ENCODE peak calls at places on chromosomes 16 and 17, in nine cellular contexts. U is SK-N-SH, I is tibial artery, P is esophagus squamous epithelium, M is stomach, G is Karpas-422, A is GM23338, B is cardiac muscle cell, W is IMR-90. H is an unnamed sample.

GRCh38 chr17:28738680-28739384 is 5.0 kb upstream of the TRAF4 start:
- DNase-seq in U (no peak), P (no peak), B (no peak), I (no peak), G (no peak), A (no peak), W (no peak), M (no peak), H (peak)

GRCh38 chr16:14172200-14172805 is 101.2 kb downstream of the MRTFB start:
- DNase-seq in M (no peak), P (no peak), W (peak), B (no peak), U (no peak), G (no peak), I (no peak), A (no peak), H (no peak)

GRCh38 chr17:51059781-51060180 is 60.9 kb downstream of the SPAG9 start:
- DNase-seq in P (no peak), G (no peak), I (no peak), A (no peak), U (no peak), W (peak), M (no peak), B (no peak), H (no peak)

GRCh38 chr17:7632492-7632894 is 2.6 kb downstream of the SHBG start:
- DNase-seq in B (peak), G (peak), M (peak), P (no peak), U (no peak), W (peak), A (peak), I (no peak), H (peak)

GRCh38 chr16:80852261-80852872 is 48.0 kb upstream of the CDYL2 start:
- DNase-seq in I (no peak), G (peak), P (no peak), W (peak), B (peak), U (peak), M (no peak), A (peak), H (peak)

GRCh38 chr17:72702136-72702735 is 390.3 kb downstream of the SLC39A11 start:
- DNase-seq in M (no peak), W (peak), G (no peak), B (no peak), P (no peak), A (no peak), I (no peak), U (no peak), H (no peak)

GRCh38 chr16:12862327-12862726 is 39.1 kb upstream of the SHISA9 start:
- DNase-seq in B (no peak), I (no peak), P (no peak), A (no peak), G (no peak), W (no peak), U (no peak), M (no peak), H (no peak)

GRCh38 chr17:49525831-49526741 is 31.0 kb downstream of the NGFR start:
- DNase-seq in G (no peak), A (no peak), P (no peak), M (no peak), W (no peak), B (no peak), I (peak), U (peak), H (no peak)

GRCh38 chr17:54172654-54173316 is 350.1 kb downstream of the KIF2B start:
- DNase-seq in B (peak), P (no peak), M (no peak), W (no peak), U (no peak), A (peak), I (no peak), G (peak), H (peak)

GRCh38 chr16:88298882-88299745 is 83.6 kb upstream of the ZNF469 start:
- DNase-seq in W (peak), B (no peak), U (no peak), A (no peak), I (no peak), P (no peak), G (no peak), M (no peak), H (no peak)

GRCh38 chr17:67027031-67027628 is 17.2 kb upstream of the CACNG1 start:
- DNase-seq in G (no peak), B (no peak), M (no peak), W (peak), U (no peak), A (no peak), P (no peak), I (no peak), H (no peak)

GRCh38 chr17:30316736-30317135 is 17.1 kb downstream of the TMIGD1 start:
- DNase-seq in I (no peak), M (no peak), U (no peak), W (no peak), P (no peak), B (no peak), A (no peak), G (no peak), H (no peak)

GRCh38 chr17:60573139-60573975 is 26.6 kb upstream of the PPM1D start:
- DNase-seq in U (no peak), B (peak), M (no peak), W (peak), I (no peak), A (peak), G (no peak), P (no peak), H (no peak)

GRCh38 chr17:2068101-2068518 is 13.2 kb downstream of the HIC1 start:
- DNase-seq in P (no peak), W (peak), A (no peak), G (no peak), I (no peak), B (no peak), U (no peak), M (no peak), H (peak)

GRCh38 chr17:82215095-82215971 is 2.7 kb upstream of the CCDC57 start:
- DNase-seq in U (peak), I (no peak), P (no peak), M (no peak), W (no peak), G (no peak), B (no peak), A (peak), H (no peak)

GRCh38 chr16:67022531-67023214 is 6.3 kb upstream of the CBFB start:
- DNase-seq in I (no peak), A (no peak), G (no peak), B (no peak), U (no peak), P (no peak), M (peak), W (no peak), H (no peak)

GRCh38 chr16:84753412-84754325 is 53.9 kb downstream of the USP10 start:
- DNase-seq in U (no peak), W (no peak), G (no peak), I (no peak), A (no peak), P (no peak), M (no peak), B (no peak), H (no peak)

GRCh38 chr17:79792984-79793923 is 3.6 kb downstream of the CBX8 start:
- DNase-seq in M (no peak), W (peak), I (peak), A (peak), U (peak), G (no peak), B (no peak), P (no peak), H (no peak)

GRCh38 chr17:20771104-20771503 is 191.6 kb downstream of the CDRT15L2 start:
- DNase-seq in I (no peak), B (no peak), G (no peak), W (no peak), A (no peak), U (no peak), P (no peak), M (no peak), H (no peak)

GRCh38 chr16:5018791-5019190 is 14.9 kb downstream of the NAGPA start:
- DNase-seq in U (no peak), G (no peak), B (no peak), P (no peak), W (no peak), M (no peak), I (no peak), A (no peak), H (no peak)

GRCh38 chr16:4982056-4982867 is 24.1 kb downstream of the SEC14L5 start:
- DNase-seq in W (no peak), A (no peak), I (no peak), B (peak), U (no peak), M (no peak), P (no peak), G (peak), H (no peak)

GRCh38 chr17:64732336-64733006 is 70.4 kb upstream of the SMURF2 start:
- DNase-seq in M (no peak), A (no peak), I (no peak), W (peak), B (no peak), G (no peak), U (peak), P (no peak), H (no peak)

GRCh38 chr17:21358682-21359482 is 17.3 kb upstream of the KCNJ12 start:
- DNase-seq in A (no peak), I (no peak), G (no peak), M (peak), B (no peak), P (no peak), W (no peak), U (no peak), H (no peak)

GRCh38 chr17:79188048-79188447 is 113.4 kb downstream of the ENGASE start:
- DNase-seq in P (no peak), M (no peak), B (peak), U (peak), A (peak), I (no peak), W (no peak), G (peak), H (no peak)

GRCh38 chr16:10971560-10971961 is 27.2 kb downstream of the CLEC16A start:
- DNase-seq in B (peak), G (peak), W (peak), U (peak), I (peak), A (peak), P (no peak), M (no peak), H (peak)

GRCh38 chr17:20896153-20896649 is 146.6 kb downstream of the USP22 start:
- DNase-seq in U (no peak), G (no peak), B (no peak), I (no peak), A (peak), W (peak), M (peak), P (no peak), H (no peak)

GRCh38 chr16:69141014-69141413 is 8.6 kb downstream of the UTP4 start:
- DNase-seq in M (no peak), W (no peak), A (no peak), G (no peak), B (no peak), I (no peak), U (peak), P (no peak), H (no peak)

GRCh38 chr17:55420067-55420775 is 1.4 kb downstream of the MMD start:
- DNase-seq in U (no peak), A (no peak), G (peak), P (no peak), B (no peak), I (no peak), W (no peak), M (peak), H (no peak)

GRCh38 chr17:64103751-64104364 is 26.1 kb downstream of the ERN1 start:
- DNase-seq in U (no peak), W (peak), A (no peak), I (no peak), G (no peak), M (no peak), B (no peak), P (no peak), H (no peak)

GRCh38 chr17:1200440-1200839 is 20.7 kb upstream of the ABR start:
- DNase-seq in I (no peak), M (no peak), P (no peak), A (no peak), W (no peak), U (no peak), G (no peak), B (no peak), H (no peak)

GRCh38 chr16:87376660-87377059 is 6.9 kb downstream of the FBXO31 start:
- DNase-seq in U (no peak), M (no peak), W (no peak), P (no peak), A (no peak), G (no peak), I (no peak), B (no peak), H (no peak)

GRCh38 chr16:68779891-68780290 is 42.8 kb downstream of the CDH1 start:
- DNase-seq in W (no peak), P (no peak), G (no peak), A (no peak), B (no peak), U (no peak), M (peak), I (no peak), H (no peak)

GRCh38 chr16:15597822-15598647 is 44.9 kb downstream of the MARF1 start:
- DNase-seq in W (no peak), G (no peak), I (no peak), A (no peak), B (no peak), P (no peak), M (no peak), U (no peak), H (no peak)

GRCh38 chr16:51237207-51237606 is 86.1 kb upstream of the SALL1 start:
- DNase-seq in I (no peak), G (no peak), B (no peak), M (no peak), A (no peak), U (no peak), W (no peak), P (no peak), H (no peak)

GRCh38 chr16:29820730-29821662 is 734 bp downstream of the MVP start:
- DNase-seq in A (no peak), G (no peak), I (peak), B (no peak), M (peak), P (no peak), U (no peak), W (no peak), H (no peak)

GRCh38 chr16:29825145-29826044 is 5.1 kb downstream of the MVP start:
- DNase-seq in I (no peak), B (no peak), M (no peak), W (peak), A (no peak), P (no peak), G (no peak), U (no peak), H (peak)

GRCh38 chr16:29826342-29826695 is 6.1 kb downstream of the MVP start:
- DNase-seq in U (no peak), I (no peak), W (no peak), B (no peak), M (no peak), G (no peak), P (no peak), A (no peak), H (no peak)

GRCh38 chr16:29821663-29822115 is 1.4 kb downstream of the MVP start:
- DNase-seq in A (no peak), I (no peak), W (peak), P (no peak), U (no peak), G (no peak), M (peak), B (no peak), H (no peak)

GRCh38 chr16:29824589-29825144 is 4.4 kb downstream of the MVP start:
- DNase-seq in G (no peak), B (no peak), W (peak), A (no peak), P (no peak), M (no peak), I (no peak), U (no peak), H (no peak)
- H3K4me3 ChIP-seq in G (no peak), B (no peak), W (no peak), A (no peak), P (no peak), M (no peak), I (no peak), U (peak), H (no peak)

DNA sequence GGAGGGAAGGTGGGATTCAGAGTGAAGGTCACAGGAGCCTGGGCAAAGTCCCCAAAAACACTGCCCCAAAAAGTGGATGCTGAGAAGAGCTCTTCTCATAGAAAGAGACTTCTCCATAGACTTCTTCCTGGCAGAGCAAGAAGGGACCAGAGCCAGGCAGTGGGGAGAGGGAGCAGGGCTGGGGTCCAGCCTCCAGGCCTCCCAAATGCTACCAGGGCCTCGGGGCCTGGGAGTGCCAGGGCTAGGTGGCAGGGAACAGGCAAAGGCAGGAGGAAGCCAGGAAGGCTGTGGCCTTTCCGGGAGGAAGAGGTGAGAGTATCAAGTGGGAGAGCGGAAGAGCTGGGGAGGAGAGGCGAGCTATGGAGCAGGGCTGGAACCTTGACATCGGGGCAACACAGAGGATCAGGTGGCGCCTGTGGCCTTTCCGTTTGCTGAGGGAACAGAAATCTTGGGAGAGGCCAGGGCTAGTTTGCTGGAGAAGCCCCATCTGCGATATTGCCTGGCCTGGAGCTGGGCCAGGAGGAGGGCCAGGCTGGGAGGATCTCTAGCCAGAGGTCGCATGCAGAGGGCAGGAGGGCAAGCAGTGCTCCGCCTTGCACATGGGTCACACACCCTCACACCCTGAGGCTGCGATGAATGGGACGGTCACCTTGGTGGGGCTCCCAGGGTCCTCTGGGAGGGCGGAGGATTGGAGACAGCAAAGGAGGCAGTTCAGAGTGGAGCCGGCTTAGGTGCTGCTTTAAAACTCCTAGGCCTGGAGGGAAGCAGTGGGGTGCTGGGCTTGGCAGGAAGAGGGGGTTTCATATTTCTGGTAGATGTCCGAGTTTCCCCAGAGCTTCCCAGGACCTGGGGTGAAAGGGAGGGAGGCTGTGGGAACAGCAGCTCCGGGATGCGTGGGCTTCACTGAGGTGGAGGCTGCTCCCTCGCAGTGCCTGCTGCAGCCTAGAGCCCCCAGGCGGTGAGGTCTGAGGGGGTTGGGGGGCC is 3.4 kb downstream of the SLC16A5 start:
- DNase-seq in I (no peak), G (no peak), A (no peak), P (no peak), M (peak), B (no peak), W (no peak), U (peak), H (no peak)
- H3K4me3 ChIP-seq in I (no peak), G (no peak), A (peak), P (peak), M (no peak), B (no peak), W (no peak), U (no peak), H (no peak)

GRCh38 chr17:41784207-41784744 is 2.2 kb downstream of the JUP start:
- DNase-seq in A (peak), I (no peak), G (no peak), B (peak), U (peak), M (peak), W (peak), P (no peak), H (no peak)
- H3K4me3 ChIP-seq in A (peak), I (no peak), G (no peak), B (peak), U (no peak), M (peak), W (peak), P (peak), H (no peak)

GRCh38 chr17:77568540-77568939 is 390.0 kb upstream of the TNRC6C start:
- DNase-seq in G (no peak), B (no peak), I (no peak), U (no peak), A (no peak), W (no peak), M (no peak), P (no peak), H (no peak)
- H3K4me3 ChIP-seq in G (no peak), B (no peak), I (no peak), U (no peak), A (no peak), W (no peak), M (no peak), P (no peak), H (no peak)

DNA sequence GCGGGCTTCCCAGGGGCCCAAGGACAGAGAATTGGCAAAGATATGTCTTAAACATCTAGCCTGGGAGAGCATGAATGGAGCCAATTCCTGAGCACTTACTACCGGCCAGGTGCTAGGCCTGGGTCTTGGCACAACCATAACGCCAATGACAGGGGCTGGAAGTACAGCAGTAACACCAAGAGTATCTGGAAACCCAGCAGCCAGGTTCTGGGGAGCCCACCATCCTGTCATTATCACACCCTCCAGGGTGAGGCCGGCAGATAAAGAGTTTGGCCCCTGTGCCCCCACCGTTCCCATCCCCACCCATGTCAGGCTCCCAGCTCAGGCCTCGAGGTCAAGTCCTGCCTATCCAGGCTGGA is 512 bp upstream of the TMC8 start:
- DNase-seq in W (no peak), B (no peak), G (peak), U (no peak), M (no peak), P (no peak), A (no peak), I (no peak), H (no peak)
- H3K4me3 ChIP-seq in W (no peak), B (no peak), G (peak), U (no peak), M (no peak), P (peak), A (peak), I (no peak), H (peak)

GRCh38 chr17:81003711-81004335 is 12.2 kb downstream of the CHMP6 start:
- DNase-seq in U (peak), M (no peak), B (no peak), P (no peak), I (no peak), W (no peak), G (no peak), A (peak), H (no peak)
- H3K4me3 ChIP-seq in U (no peak), M (peak), B (peak), P (peak), I (no peak), W (peak), G (no peak), A (peak), H (no peak)

H was measured in Jurkat, Clone E6-1.